ENCODE peak calls at places on chromosomes 5 and 9, in five cellular contexts. F is germinal center, M is IMR-90, A is transverse colon, K is lower leg skin. E is an unnamed sample.

GRCh38 chr5:110625376-110625999 is 101.0 kb downstream of the TMEM232 start:
- DNase-seq in F (peak; percentile 2), M (peak; percentile 52), A (no peak), K (no peak), E (peak; percentile 7)

GRCh38 chr9:79572891-79573696 is 1.3 kb downstream of the TLE4 start:
- DNase-seq in F (peak; percentile 49), M (no peak), A (peak; percentile 53), K (peak; percentile 25), E (peak; percentile 66)

GRCh38 chr5:13567819-13568218 is 376.7 kb downstream of the DNAH5 start:
- DNase-seq in F (no peak), M (peak; percentile 72), A (no peak), K (no peak), E (no peak)

GRCh38 chr5:12071455-12071854 is 167.2 kb upstream of the CTNND2 start:
- DNase-seq in F (no peak), M (no peak), A (no peak), K (no peak), E (no peak)

GRCh38 chr5:96229173-96229572 is 203.9 kb downstream of the PCSK1 start:
- DNase-seq in F (no peak), M (no peak), A (no peak), K (no peak), E (no peak)

GRCh38 chr9:87567988-87568800 is 70.5 kb downstream of the DAPK1 start:
- DNase-seq in F (no peak), M (no peak), A (no peak), K (no peak), E (no peak)

GRCh38 chr5:151618907-151619306 is 27.8 kb upstream of the FAT2 start:
- DNase-seq in F (no peak), M (no peak), A (no peak), K (no peak), E (no peak)

GRCh38 chr5:8456846-8457186 is 587.9 kb downstream of the MTRR start:
- DNase-seq in F (no peak), M (peak; percentile 3), A (no peak), K (no peak), E (no peak)

GRCh38 chr9:86723351-86723750 is 224.0 kb downstream of the GAS1 start:
- DNase-seq in F (no peak), M (no peak), A (no peak), K (no peak), E (no peak)

GRCh38 chr5:75319636-75320035 is 17.4 kb upstream of the HMGCR start:
- DNase-seq in F (no peak), M (no peak), A (no peak), K (no peak), E (no peak)

GRCh38 chr9:126616521-126616976 is 2.8 kb downstream of the LMX1B start:
- DNase-seq in F (no peak), M (no peak), A (no peak), K (no peak), E (peak; percentile 23)

GRCh38 chr5:38465702-38466443 is 90.6 kb downstream of the LIFR start:
- DNase-seq in F (no peak), M (no peak), A (no peak), K (no peak), E (no peak)

GRCh38 chr5:63055421-63055820 is 476.8 kb downstream of the LRRC70 start:
- DNase-seq in F (no peak), M (no peak), A (no peak), K (no peak), E (no peak)

GRCh38 chr5:68419637-68420452 is 204.3 kb downstream of the PIK3R1 start:
- DNase-seq in F (no peak), M (no peak), A (peak; percentile 46), K (no peak), E (no peak)

GRCh38 chr5:140220032-140220697 is 45.2 kb downstream of the CYSTM1 start:
- DNase-seq in F (no peak), M (peak; percentile 66), A (no peak), K (no peak), E (peak; percentile 32)

GRCh38 chr5:164296603-164297080 is 791.2 kb downstream of the MAT2B start:
- DNase-seq in F (no peak), M (peak; percentile 18), A (no peak), K (no peak), E (no peak)

GRCh38 chr5:176553260-176554085 is 4.3 kb downstream of the CDHR2 start:
- DNase-seq in F (no peak), M (no peak), A (peak; percentile 64), K (no peak), E (no peak)

GRCh38 chr5:174720612-174721521 is 3.5 kb upstream of the MSX2 start:
- DNase-seq in F (no peak), M (no peak), A (no peak), K (no peak), E (no peak)

E was measured in GM13977.